ENCODE peak calls at places on chromosomes 4 and X, in nine cellular contexts. X is PC-9, F is mammary epithelial cell, D is GM23338, U is K562, E is fibroblast of lung, M is GM12878, Y is PC-3, R is A673. A is an unnamed sample.

GRCh38 chrX:46710927-46711623 is 47.8 kb downstream of the SLC9A7 start:
- DNase-seq in E (no peak), F (no peak), D (peak; percentile 11), M (no peak), Y (no peak), R (no peak), U (no peak), X (no peak), A (no peak)

GRCh38 chr4:3310301-3311094 is 17.7 kb downstream of the RGS12 start:
- DNase-seq in Y (no peak), X (no peak), E (no peak), M (no peak), D (no peak), U (no peak), R (no peak), F (no peak), A (no peak)

GRCh38 chrX:154365997-154366665 is 8.3 kb downstream of the FLNA start:
- DNase-seq in M (no peak), U (no peak), R (no peak), F (no peak), E (no peak), X (no peak), Y (no peak), D (no peak), A (no peak)

GRCh38 chr4:64306255-64306565 is 103.0 kb downstream of the TECRL start:
- DNase-seq in X (no peak), D (no peak), Y (no peak), M (no peak), R (no peak), F (peak; percentile 0), U (no peak), E (no peak), A (no peak)

GRCh38 chr4:55442541-55442940 is 46.8 kb downstream of the TMEM165 start:
- DNase-seq in F (no peak), Y (peak; percentile 54), X (no peak), M (no peak), E (no peak), D (no peak), U (no peak), R (no peak), A (no peak)

GRCh38 chr4:186979966-186980745 is 256.5 kb upstream of the FAT1 start:
- DNase-seq in X (no peak), U (no peak), R (peak; percentile 75), F (no peak), Y (no peak), M (no peak), D (no peak), E (peak; percentile 69), A (no peak)

GRCh38 chrX:23908219-23909003 is 605 bp downstream of the CXorf58 start:
- DNase-seq in U (no peak), M (no peak), X (no peak), Y (no peak), D (peak; percentile 53), R (peak; percentile 19), E (no peak), F (no peak), A (no peak)

GRCh38 chrX:16479206-16479869 is 170.6 kb upstream of the S100G start:
- DNase-seq in R (no peak), E (peak; percentile 28), Y (peak; percentile 92), D (no peak), U (no peak), F (peak; percentile 92), M (no peak), X (no peak), A (peak; percentile 34)

GRCh38 chrX:134181261-134181660 is 55.7 kb upstream of the CCDC160 start:
- DNase-seq in Y (no peak), R (no peak), D (peak; percentile 81), E (no peak), F (no peak), U (no peak), M (no peak), X (no peak), A (no peak)

GRCh38 chrX:119190251-119190651 is 45.8 kb upstream of the PGRMC1 start:
- DNase-seq in U (no peak), R (no peak), M (no peak), X (no peak), Y (no peak), F (no peak), D (no peak), E (no peak), A (no peak)

GRCh38 chr4:87103086-87103485 is 117.3 kb downstream of the KLHL8 start:
- DNase-seq in M (no peak), X (no peak), R (no peak), Y (no peak), F (no peak), U (no peak), E (no peak), D (no peak), A (no peak)

GRCh38 chr4:103046416-103047290 is 27.1 kb upstream of the SLC9B1 start:
- DNase-seq in R (peak; percentile 61), Y (peak; percentile 59), E (peak; percentile 58), X (peak; percentile 3), D (peak; percentile 84), F (peak; percentile 10), M (no peak), U (peak; percentile 63), A (peak; percentile 44)

DNA sequence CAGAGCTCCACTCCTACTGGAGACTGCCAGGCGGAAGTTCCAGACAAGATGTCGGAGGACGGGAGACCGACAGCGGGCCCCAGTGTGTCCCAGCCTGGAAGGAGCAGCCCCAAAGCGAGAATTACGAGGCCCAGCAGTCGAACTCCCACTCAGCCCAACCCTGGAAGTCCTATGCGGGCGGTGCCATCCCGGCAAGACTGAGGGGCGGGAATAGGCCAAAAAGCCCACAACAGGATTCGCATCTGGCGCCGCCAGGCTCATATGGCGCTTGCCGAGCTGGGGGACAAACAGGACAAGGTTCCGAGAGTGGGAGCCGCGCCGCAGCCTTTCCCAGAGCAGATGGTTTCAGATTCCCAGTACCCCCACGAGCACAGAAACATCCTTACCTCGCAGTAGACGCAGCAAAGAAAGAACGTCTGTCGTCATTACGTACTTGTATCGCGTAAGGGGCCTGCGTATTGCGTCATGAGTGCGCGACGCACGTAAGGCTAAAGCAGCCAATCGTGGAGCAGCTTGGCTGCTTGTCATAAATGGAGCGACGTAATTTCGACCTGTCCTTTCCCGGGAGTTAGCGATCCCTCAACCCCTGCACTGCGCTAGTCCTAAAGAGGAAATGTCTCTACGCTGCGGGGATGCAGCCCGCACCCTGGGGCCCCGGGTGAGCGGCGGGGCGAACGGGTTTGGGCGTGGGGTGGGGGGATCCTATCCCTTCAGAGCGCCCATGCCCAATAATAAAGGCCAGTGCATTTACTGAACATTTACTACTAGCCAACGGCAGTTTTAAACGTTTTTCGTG is at the start of the genes LIAS and RPL9:
- DNase-seq in Y (peak; percentile 97), F (peak; percentile 97), M (peak; percentile 99), E (peak; percentile 100), X (peak; percentile 93), R (peak; percentile 98), U (peak; percentile 91), D (peak; percentile 99), A (peak; percentile 99)
- TF ChIP-seq EZH2 in Y (no peak), F (no peak), M (no peak), E (no peak), X (no peak), R (no peak), U (no peak), D (no peak), A (no peak)

GRCh38 chr4:82045267-82045666 is 328.5 kb downstream of the HNRNPD start:
- DNase-seq in F (no peak), D (no peak), E (no peak), Y (no peak), U (no peak), M (no peak), R (no peak), X (no peak), A (no peak)

GRCh38 chr4:82042042-82042441 is 331.7 kb downstream of the HNRNPD start:
- DNase-seq in E (no peak), M (no peak), U (no peak), D (no peak), Y (no peak), F (peak; percentile 86), R (no peak), X (no peak), A (no peak)

GRCh38 chr4:82044141-82044993 is 329.4 kb downstream of the HNRNPD start:
- DNase-seq in D (peak; percentile 82), R (peak; percentile 71), U (peak; percentile 5), Y (peak; percentile 19), M (no peak), F (peak; percentile 77), E (peak; percentile 41), X (peak; percentile 34), A (no peak)

GRCh38 chr4:82043809-82044137 is 330.0 kb downstream of the HNRNPD start:
- DNase-seq in U (no peak), Y (no peak), X (no peak), R (no peak), M (no peak), E (no peak), D (no peak), F (no peak), A (no peak)

GRCh38 chr4:82043081-82043808 is 330.5 kb downstream of the HNRNPD start:
- DNase-seq in X (no peak), F (peak; percentile 66), U (peak; percentile 8), M (no peak), Y (no peak), D (peak; percentile 48), E (no peak), R (no peak), A (no peak)
- TF ChIP-seq EZH2 in X (no peak), F (no peak), U (no peak), M (no peak), Y (no peak), D (no peak), E (no peak), R (no peak), A (no peak)

DNA sequence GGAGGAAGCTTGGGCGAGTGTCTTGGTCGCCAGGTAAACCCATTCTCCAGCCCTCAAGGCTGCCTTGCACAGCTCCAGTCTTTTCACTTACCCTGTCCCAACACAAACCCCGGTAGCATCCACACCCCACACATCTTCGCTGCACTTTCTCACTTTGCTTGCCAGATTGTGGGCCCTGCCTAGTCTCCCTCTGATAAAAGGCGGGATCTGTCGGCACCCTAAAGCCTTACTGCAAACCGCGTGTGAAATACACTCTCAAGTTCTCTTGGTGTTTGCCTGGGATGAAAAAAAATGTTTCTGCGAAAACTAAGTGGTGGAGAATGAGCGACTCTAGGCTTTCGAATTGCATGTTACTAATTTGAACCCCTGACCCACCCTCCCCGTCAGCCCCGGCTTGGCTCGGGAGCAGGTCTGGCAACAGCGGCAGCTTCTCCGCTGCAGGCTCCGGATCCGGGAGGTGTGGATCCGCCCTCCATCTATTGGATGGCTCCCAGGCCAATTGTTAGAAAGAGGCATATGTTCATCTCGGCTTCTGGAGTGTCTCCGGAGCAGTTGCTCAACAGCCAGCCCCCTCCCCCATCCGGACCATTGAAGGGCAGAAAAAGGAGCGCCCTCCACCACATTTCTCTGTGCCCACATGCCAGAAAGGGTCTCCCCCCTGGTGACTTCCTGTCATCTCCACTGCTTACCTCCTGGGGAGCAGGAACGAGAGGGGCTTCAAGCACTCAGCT is 3.0 kb upstream of the CITED1 start:
- DNase-seq in D (peak; percentile 83), U (peak; percentile 61), M (no peak), E (peak; percentile 61), X (peak; percentile 51), R (peak; percentile 83), F (peak; percentile 57), Y (peak; percentile 71), A (peak; percentile 63)
- TF ChIP-seq EZH2 in D (peak; percentile 78), U (no peak), M (no peak), E (peak; percentile 73), X (no peak), R (peak; percentile 45), F (peak; percentile 83), Y (no peak), A (peak; percentile 23)

DNA sequence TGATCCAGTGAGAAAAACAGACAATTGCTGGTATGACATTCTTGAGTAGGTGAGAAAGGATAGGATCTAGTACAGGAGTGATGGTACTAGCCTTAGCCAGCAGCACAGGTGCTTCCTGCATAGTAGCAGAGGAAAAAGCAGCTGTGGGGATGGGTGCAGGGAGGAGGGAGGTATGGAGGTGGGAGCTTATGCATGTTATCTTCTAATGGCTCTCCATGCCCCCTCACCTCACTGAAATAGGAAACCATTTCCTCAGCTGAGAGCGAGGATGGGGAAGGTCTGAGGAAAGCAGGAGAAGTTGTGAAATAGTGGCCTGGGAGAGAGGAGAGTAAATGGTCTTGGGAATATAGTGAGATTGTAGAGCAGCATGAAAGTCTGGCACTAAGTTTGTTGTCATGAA is 136.3 kb downstream of the TMEM164 start:
- DNase-seq in R (no peak), M (no peak), E (no peak), U (no peak), X (no peak), D (no peak), Y (no peak), F (no peak), A (no peak)
- TF ChIP-seq EZH2 in R (no peak), M (no peak), E (no peak), U (no peak), X (no peak), D (no peak), Y (no peak), F (no peak), A (no peak)